ENCODE peak calls at places on chromosome 17, in four cellular contexts. N, P, F and L are unnamed samples.

GRCh38 chr17:48054238-48055185 is 6.4 kb downstream of the NFE2L1 start:
- DNase-seq in N (no peak), P (peak; percentile 67), F (peak; percentile 99), L (peak; percentile 74)

GRCh38 chr17:28946239-28946638 is 5.1 kb downstream of the PHF12 start:
- DNase-seq in N (no peak), P (no peak), F (no peak), L (no peak)

GRCh38 chr17:82963104-82963950 is 116.1 kb upstream of the METRNL start:
- DNase-seq in N (peak; percentile 77), P (peak; percentile 78), F (peak; percentile 86), L (peak; percentile 71)

GRCh38 chr17:48439875-48440505 is 10.0 kb upstream of the SKAP1 start:
- DNase-seq in N (no peak), P (no peak), F (no peak), L (no peak)

GRCh38 chr17:792277-792676 is 10.1 kb downstream of the MRM3 start:
- DNase-seq in N (no peak), P (no peak), F (no peak), L (no peak)

GRCh38 chr17:2174471-2175293 is 119.8 kb downstream of the HIC1 start:
- DNase-seq in N (no peak), P (peak; percentile 55), F (no peak), L (peak; percentile 73)

GRCh38 chr17:32627233-32628008 is 140.6 kb downstream of the CDK5R1 start:
- DNase-seq in N (no peak), P (no peak), F (peak; percentile 91), L (no peak)

GRCh38 chr17:36209575-36209974 is 1.3 kb upstream of the CCL4L2 start:
- DNase-seq in N (no peak), P (no peak), F (no peak), L (no peak)

GRCh38 chr17:51860934-51861561 is 297.5 kb downstream of the CA10 start:
- DNase-seq in N (no peak), P (no peak), F (peak; percentile 83), L (peak; percentile 50)

GRCh38 chr17:13460646-13461045 is 141.1 kb downstream of the HS3ST3A1 start:
- DNase-seq in N (no peak), P (no peak), F (no peak), L (no peak)

GRCh38 chr17:347309-347708 is 5.3 kb downstream of the RPH3AL start:
- DNase-seq in N (no peak), P (no peak), F (no peak), L (no peak)

GRCh38 chr17:74432484-74433391 is 850 bp downstream of the GPRC5C start:
- DNase-seq in N (peak; percentile 50), P (no peak), F (peak; percentile 69), L (no peak)

GRCh38 chr17:7686221-7687071 is 844 bp downstream of the TP53 start:
- DNase-seq in N (peak; percentile 81), P (peak; percentile 78), F (peak; percentile 90), L (peak; percentile 78)

GRCh38 chr17:27473748-27474609 is 17.7 kb downstream of the KSR1 start:
- DNase-seq in N (no peak), P (peak; percentile 57), F (no peak), L (no peak)

GRCh38 chr17:74963656-74964055 is 8.9 kb downstream of the HID1 start:
- DNase-seq in N (no peak), P (no peak), F (peak; percentile 35), L (no peak)

GRCh38 chr17:27808629-27809028 is 8.3 kb upstream of the NOS2 start:
- DNase-seq in N (no peak), P (no peak), F (no peak), L (no peak)

GRCh38 chr17:28368306-28368831 is 1.7 kb downstream of the VTN start:
- DNase-seq in N (peak; percentile 35), P (no peak), F (no peak), L (peak; percentile 67)

GRCh38 chr17:42918902-42919521 is 18.4 kb downstream of the G6PC1 start:
- DNase-seq in N (no peak), P (no peak), F (no peak), L (no peak)

GRCh38 chr17:82647593-82648164 is 565 bp downstream of the WDR45B start:
- DNase-seq in N (peak; percentile 71), P (peak; percentile 41), F (peak; percentile 54), L (peak; percentile 58)

GRCh38 chr17:51850206-51850605 is 308.3 kb downstream of the CA10 start:
- DNase-seq in N (no peak), P (no peak), F (peak; percentile 45), L (no peak)

GRCh38 chr17:8776861-8777260 is 18.5 kb upstream of the SPDYE4 start:
- DNase-seq in N (no peak), P (no peak), F (no peak), L (no peak)

DNA sequence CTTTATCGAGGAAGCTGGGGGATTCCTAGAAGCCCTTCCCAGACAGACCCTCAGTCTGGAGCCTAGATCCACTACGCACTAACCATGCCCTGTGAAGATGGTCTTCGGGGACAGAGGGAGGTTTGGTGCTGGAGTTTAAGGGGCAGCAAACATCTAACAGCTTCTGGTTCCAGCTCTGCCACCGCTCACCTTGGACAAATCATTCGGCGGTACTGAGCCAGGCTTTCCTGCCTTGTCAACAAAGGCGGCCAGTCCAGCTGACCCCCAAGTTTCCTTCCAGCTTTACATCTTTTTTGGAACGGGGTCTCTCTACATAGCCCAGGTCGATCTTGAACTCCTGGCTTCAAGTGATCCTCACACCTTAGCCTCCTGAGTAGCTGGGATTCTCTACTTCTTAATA is 369 bp upstream of the GJD3 start:
- DNase-seq in N (no peak), P (no peak), F (no peak), L (no peak)
- H3K4me3 ChIP-seq in N (no peak overlapping the region), P (no peak overlapping the region), F (no peak overlapping the region), L (no peak overlapping the region)

DNA sequence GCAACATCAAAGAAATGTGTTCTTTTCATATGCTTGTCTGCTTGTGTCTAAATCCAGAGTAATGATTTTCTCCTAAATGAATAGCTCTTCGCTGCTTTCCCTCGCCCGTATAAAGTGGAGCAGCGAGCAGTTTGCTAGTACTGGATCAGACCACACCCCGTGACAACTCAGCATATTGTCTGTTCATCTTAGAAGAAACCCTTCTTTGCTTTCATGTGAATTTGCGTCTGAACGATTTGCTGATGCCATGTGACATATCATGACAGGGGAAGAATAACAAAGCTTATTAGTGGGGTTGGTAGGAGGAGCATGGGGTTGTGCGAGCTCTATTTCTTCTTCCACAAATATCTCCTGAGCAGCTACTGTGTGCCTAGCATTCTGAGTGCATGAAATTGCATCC is 44.1 kb upstream of the CACNG4 start:
- DNase-seq in N (no peak), P (no peak), F (no peak), L (no peak)
- H3K27me3 ChIP-seq in N (no peaks in the 10 kb centered on the region), P (no peaks in the 10 kb centered on the region), F (no peaks in the 10 kb centered on the region), L (no peaks in the 10 kb centered on the region)

GRCh38 chr17:72446118-72446517 is 325.3 kb downstream of the SOX9 start:
- DNase-seq in N (no peak), P (no peak), F (no peak), L (no peak)
- H3K27ac ChIP-seq in N (peak overlapping the region; percentile 86), P (no peak overlapping the region), F (no peak overlapping the region), L (no peak overlapping the region)

GRCh38 chr17:50371526-50371925 is 1.5 kb downstream of the MRPL27 start:
- DNase-seq in N (no peak), P (no peak), F (no peak), L (no peak)

GRCh38 chr17:50372708-50373556 is at the start of the genes EME1 and MRPL27:
- DNase-seq in N (peak; percentile 94), P (peak; percentile 90), F (peak; percentile 87), L (peak; percentile 90)

GRCh38 chr17:50372222-50372621 is 762 bp downstream of the MRPL27 start:
- DNase-seq in N (no peak), P (no peak), F (no peak), L (peak; percentile 31)

GRCh38 chr17:50375858-50376538 is 3.0 kb downstream of the EME1 start:
- DNase-seq in N (no peak), P (no peak), F (no peak), L (no peak)

DNA sequence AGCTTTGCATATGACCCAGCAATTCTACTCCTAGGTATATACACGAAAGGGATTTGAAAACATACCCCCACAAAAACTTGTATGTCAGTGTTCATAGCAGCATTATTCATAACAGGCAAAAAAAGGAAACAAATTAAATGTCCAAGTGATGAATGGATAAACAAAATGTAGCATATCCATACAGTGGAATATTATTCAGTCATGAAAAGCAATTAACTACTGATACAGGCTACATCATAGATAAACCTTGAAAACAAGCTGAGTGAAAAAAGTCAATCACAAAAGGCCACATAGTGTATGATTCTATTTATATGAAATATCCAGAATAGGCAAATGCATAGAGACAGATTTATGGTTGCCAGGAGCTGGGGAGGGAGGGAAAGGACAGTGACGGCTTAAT is 676 bp downstream of the EME1 start:
- DNase-seq in N (no peak), P (no peak), F (no peak), L (no peak)
- H3K4me3 ChIP-seq in N (no peak overlapping the region), P (no peak overlapping the region), F (peak overlapping the region; percentile 85), L (no peak overlapping the region)

DNA sequence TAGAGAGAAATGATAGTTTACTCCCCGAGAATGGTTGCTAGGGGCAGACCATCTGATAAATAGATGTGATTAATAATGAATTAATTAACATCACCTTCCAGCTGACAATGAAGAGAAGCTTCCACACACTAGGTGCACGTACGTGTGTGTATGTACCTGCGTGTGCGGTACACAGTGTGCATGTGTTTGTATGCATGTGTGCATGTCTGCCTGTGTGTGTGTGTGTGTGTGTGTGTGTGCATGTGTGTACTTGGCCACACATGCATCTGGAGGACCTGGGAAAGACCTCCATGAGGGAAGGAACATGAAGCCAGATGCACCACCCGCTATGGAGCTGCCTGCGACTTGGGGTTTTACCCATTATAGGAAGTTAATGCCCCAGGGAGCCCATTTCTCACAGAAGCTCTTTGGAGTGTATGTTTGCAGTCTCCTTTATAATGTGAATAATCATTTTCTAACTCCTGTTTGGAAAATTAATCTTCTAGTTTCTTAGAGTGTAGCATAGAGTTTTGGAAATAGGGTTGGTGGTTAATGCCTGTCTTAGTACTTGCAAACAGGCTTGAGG is 229.1 kb downstream of the ENGASE start:
- DNase-seq in N (no peak), P (no peak), F (no peak), L (no peak)
- H3K27me3 ChIP-seq in N (no peaks in the 10 kb centered on the region), P (no peaks in the 10 kb centered on the region), F (no peaks in the 10 kb centered on the region), L (no peaks in the 10 kb centered on the region)

GRCh38 chr17:16988749-16989229 is 16.9 kb upstream of the TNFRSF13B start:
- DNase-seq in N (no peak), P (no peak), F (no peak), L (no peak)

GRCh38 chr17:16991349-16992009 is 19.6 kb upstream of the TNFRSF13B start:
- DNase-seq in N (peak; percentile 89), P (peak; percentile 81), F (peak; percentile 83), L (peak; percentile 83)

GRCh38 chr17:16987830-16988601 is 16.1 kb upstream of the TNFRSF13B start:
- DNase-seq in N (no peak), P (peak; percentile 63), F (peak; percentile 27), L (no peak)

GRCh38 chr17:16989230-16989952 is 17.5 kb upstream of the TNFRSF13B start:
- DNase-seq in N (no peak), P (no peak), F (no peak), L (no peak)

GRCh38 chr17:16989953-16990860 is 18.3 kb upstream of the TNFRSF13B start:
- DNase-seq in N (no peak), P (no peak), F (no peak), L (no peak)
- H3K27ac ChIP-seq in N (peak overlapping the region; percentile 75), P (no peak overlapping the region), F (no peak overlapping the region), L (no peak overlapping the region)